ENCODE peak calls at places on chromosomes 1 and 21, in nine cellular contexts. O, V, P, G, I, M, Y, S and Z are unnamed samples.

GRCh38 chr1:54989473-54989872 is 9.0 kb downstream of the TMEM61 start:
- DNase-seq in O (no peak), V (no peak), P (peak), G (no peak), I (no peak), M (peak), Y (no peak), S (no peak), Z (no peak)

GRCh38 chr1:24018611-24019580 is 38.8 kb upstream of the SRSF10 start:
- DNase-seq in O (no peak), V (no peak), P (peak), G (no peak), I (peak), M (peak), Y (peak), S (no peak), Z (peak)

GRCh38 chr1:91583326-91583755 is 82.7 kb downstream of the CDC7 start:
- DNase-seq in O (peak), V (no peak), P (no peak), G (no peak), I (no peak), M (peak), Y (peak), S (no peak), Z (peak)

GRCh38 chr1:29221296-29221695 is 9.4 kb downstream of the MECR start:
- DNase-seq in O (no peak), V (no peak), P (no peak), G (no peak), I (no peak), M (no peak), Y (no peak), S (no peak), Z (no peak)

GRCh38 chr1:50720457-50721053 is 239.5 kb downstream of the FAF1 start:
- DNase-seq in O (no peak), V (no peak), P (no peak), G (no peak), I (no peak), M (no peak), Y (no peak), S (no peak), Z (no peak)

GRCh38 chr1:63148825-63149645 is 173.3 kb upstream of the FOXD3 start:
- DNase-seq in O (peak), V (no peak), P (no peak), G (no peak), I (peak), M (peak), Y (peak), S (no peak), Z (peak)

GRCh38 chr1:116078699-116079223 is 32.4 kb upstream of the MAB21L3 start:
- DNase-seq in O (no peak), V (no peak), P (no peak), G (no peak), I (no peak), M (no peak), Y (no peak), S (no peak), Z (no peak)

GRCh38 chr21:41369915-41370839 is 8.3 kb downstream of the MX2 start:
- DNase-seq in O (no peak), V (peak), P (no peak), G (peak), I (peak), M (no peak), Y (no peak), S (peak), Z (no peak)

GRCh38 chr21:41584603-41585176 is 76.7 kb upstream of the TMPRSS2 start:
- DNase-seq in O (no peak), V (no peak), P (no peak), G (no peak), I (no peak), M (no peak), Y (no peak), S (no peak), Z (no peak)

GRCh38 chr1:27021347-27022031 is 8.8 kb upstream of the TENT5B start:
- DNase-seq in O (no peak), V (no peak), P (no peak), G (no peak), I (no peak), M (no peak), Y (no peak), S (no peak), Z (no peak)